ENCODE peak calls at places on chromosomes 5 and 9, in six cellular contexts. C is CD8-positive, alpha-beta T cell; D is B cell; G is GM06990; K is HFFc6; R is heart right ventricle. A is an unnamed sample.

GRCh38 chr9:35954942-35955546 is 2.9 kb downstream of the OR2S2 start:
- DNase-seq in C (peak), K (peak), G (peak), D (peak), R (no peak), A (peak)

GRCh38 chr5:98514106-98514665 is 259.3 kb upstream of the RGMB start:
- DNase-seq in R (no peak), C (no peak), D (no peak), G (no peak), K (peak), A (no peak)

GRCh38 chr9:94821098-94821930 is 94.8 kb downstream of the AOPEP start:
- DNase-seq in G (peak), R (no peak), K (no peak), D (no peak), C (no peak), A (no peak)

GRCh38 chr5:14521748-14522147 is 59.8 kb upstream of the OTULINL start:
- DNase-seq in R (no peak), K (no peak), G (no peak), D (no peak), C (no peak), A (no peak)

GRCh38 chr9:95738438-95738837 is 137.1 kb upstream of the ERCC6L2 start:
- DNase-seq in G (no peak), C (no peak), K (no peak), R (no peak), D (no peak), A (no peak)

GRCh38 chr5:178113141-178113787 is at the start of gene N4BP3:
- DNase-seq in K (no peak), D (peak), C (peak), R (peak), G (peak), A (peak)

GRCh38 chr5:157592594-157592993 is 17.0 kb upstream of the ADAM19 start:
- DNase-seq in C (no peak), R (no peak), G (no peak), K (no peak), D (peak), A (no peak)

GRCh38 chr5:180154821-180155220 is 54.2 kb downstream of the RASGEF1C start:
- DNase-seq in C (no peak), G (no peak), R (no peak), K (no peak), D (no peak), A (no peak)

GRCh38 chr9:122609810-122610209 is 4.7 kb upstream of the OR1Q1 start:
- DNase-seq in R (no peak), D (no peak), G (no peak), K (no peak), C (no peak), A (no peak)

GRCh38 chr9:16501726-16502125 is 368.7 kb downstream of the BNC2 start:
- DNase-seq in K (no peak), R (no peak), D (no peak), C (no peak), G (no peak), A (no peak)

GRCh38 chr9:129459550-129460322 is 161.2 kb downstream of the C9orf50 start:
- DNase-seq in G (no peak), K (no peak), R (no peak), D (no peak), C (no peak), A (no peak)

GRCh38 chr5:126508251-126508961 is 85.2 kb downstream of the GRAMD2B start:
- DNase-seq in R (no peak), D (no peak), G (no peak), C (no peak), K (no peak), A (peak)

GRCh38 chr5:54547711-54548250 is 30.2 kb downstream of the SNX18 start:
- DNase-seq in D (no peak), G (no peak), R (no peak), C (no peak), K (peak), A (peak)

GRCh38 chr5:39588176-39588575 is 163.4 kb upstream of the DAB2 start:
- DNase-seq in C (no peak), G (no peak), D (no peak), K (no peak), R (no peak), A (no peak)

GRCh38 chr5:108129129-108129528 is 252.8 kb downstream of the FBXL17 start:
- DNase-seq in K (no peak), D (no peak), G (no peak), C (no peak), R (no peak), A (no peak)

GRCh38 chr5:176792584-176793342 is 17.6 kb upstream of the UNC5A start:
- DNase-seq in R (no peak), K (no peak), D (no peak), C (no peak), G (no peak), A (no peak)

GRCh38 chr9:102514541-102514940 is 480.6 kb upstream of the CYLC2 start:
- DNase-seq in D (no peak), G (no peak), C (no peak), K (no peak), R (no peak), A (no peak)

GRCh38 chr5:60546157-60546556 is 153.8 kb downstream of the DEPDC1B start:
- DNase-seq in C (no peak), R (peak), G (no peak), K (no peak), D (no peak), A (no peak)

GRCh38 chr9:14058078-14058688 is 255.8 kb downstream of the NFIB start:
- DNase-seq in G (no peak), R (peak), D (no peak), K (no peak), C (no peak), A (peak)

GRCh38 chr5:117486879-117487391 is 912.3 kb upstream of the SEMA6A start:
- DNase-seq in C (no peak), R (no peak), D (no peak), K (no peak), G (no peak), A (no peak)

GRCh38 chr9:134375430-134376385 is 49.5 kb downstream of the RXRA start:
- DNase-seq in K (no peak), C (no peak), D (no peak), G (no peak), R (peak), A (peak)

GRCh38 chr9:88658311-88658822 is 123.4 kb downstream of the NXNL2 start:
- DNase-seq in D (no peak), C (no peak), K (no peak), R (peak), G (no peak), A (peak)

GRCh38 chr5:38996123-38996522 is 78.1 kb downstream of the RICTOR start:
- DNase-seq in R (no peak), C (no peak), D (no peak), G (no peak), K (no peak), A (no peak)

GRCh38 chr9:70535546-70536323 is 121.3 kb upstream of the KLF9 start:
- DNase-seq in K (no peak), D (no peak), G (no peak), R (no peak), C (no peak), A (no peak)

GRCh38 chr9:129868571-129869486 is 33.6 kb downstream of the USP20 start:
- DNase-seq in C (peak), R (no peak), D (peak), G (peak), K (no peak), A (no peak)

GRCh38 chr5:54298947-54299346 is 11.4 kb downstream of the ARL15 start:
- DNase-seq in D (no peak), K (no peak), R (no peak), C (no peak), G (no peak), A (no peak)

GRCh38 chr5:176762489-176762888 is 47.9 kb upstream of the UNC5A start:
- DNase-seq in R (no peak), D (no peak), K (no peak), C (no peak), G (no peak), A (no peak)

DNA sequence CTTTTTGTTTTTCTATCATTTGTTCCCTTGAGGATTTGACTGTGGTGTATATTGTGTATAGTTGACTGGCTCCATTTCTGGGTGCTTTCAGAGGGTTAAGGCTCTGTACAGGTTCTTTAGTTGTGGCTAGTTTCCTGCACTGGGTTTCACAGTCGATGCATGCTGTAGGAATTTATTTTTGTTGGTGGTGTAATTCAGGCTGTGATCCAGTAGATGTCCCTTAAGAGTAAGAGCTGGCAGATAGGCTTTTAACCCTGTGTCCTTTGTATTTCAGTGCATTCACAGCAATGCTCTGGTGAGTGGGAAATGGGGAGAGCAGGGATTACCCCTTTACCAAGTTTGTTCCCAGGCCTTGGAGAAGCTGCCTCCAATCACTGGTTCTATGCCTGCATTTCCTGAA is 112.9 kb downstream of the SPATA31D1 start:
- DNase-seq in D (no peak), C (no peak), G (no peak), K (no peak), R (no peak), A (no peak)
- TF ChIP-seq CTCF in D (no peak), C (no peak), G (no peak), K (no peak), R (no peak), A (peak)

DNA sequence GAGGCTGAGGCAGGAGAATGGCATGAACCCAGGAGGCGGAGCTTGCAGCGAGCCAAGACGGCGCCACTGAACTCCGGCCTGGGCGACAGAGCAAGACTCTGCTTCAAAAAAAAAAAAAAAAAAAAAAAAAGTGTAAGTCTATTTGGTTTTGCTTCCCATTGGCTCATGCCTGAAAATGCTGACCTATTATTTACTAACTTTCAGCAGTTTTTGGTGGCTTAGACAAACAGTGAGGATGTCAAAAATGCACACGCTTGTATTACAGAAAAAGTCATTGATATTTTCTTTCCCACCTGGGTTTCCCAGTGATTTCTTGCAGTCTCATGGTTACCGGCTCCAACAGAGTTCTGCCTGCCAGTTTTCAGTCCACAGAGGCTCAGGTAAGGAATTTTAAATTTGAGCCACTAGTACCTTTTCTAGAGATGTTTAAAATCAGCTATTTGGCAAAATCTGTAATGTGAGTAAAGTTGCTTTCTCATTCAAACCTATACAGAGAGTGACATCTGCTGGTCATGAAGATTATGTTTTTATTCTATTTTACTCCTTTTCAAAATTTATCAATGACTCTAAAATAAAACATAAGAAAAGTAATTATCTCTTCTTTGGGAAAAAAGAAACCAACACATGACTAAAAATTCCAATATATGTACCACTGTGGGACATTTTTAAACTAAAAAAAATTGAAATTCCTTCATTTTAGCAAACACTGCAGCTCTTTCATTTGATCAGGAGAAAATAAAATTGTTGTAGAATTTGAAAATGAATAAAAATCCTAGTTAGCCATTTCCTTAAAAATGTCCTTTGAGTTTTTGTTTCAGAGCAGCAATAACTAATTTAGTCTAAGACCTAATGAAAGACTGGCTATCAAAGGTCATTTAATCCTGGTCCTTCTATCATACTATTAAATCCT is 8.8 kb downstream of the FAM200C start:
- DNase-seq in K (peak), R (no peak), D (no peak), C (no peak), G (no peak), A (peak)
- TF ChIP-seq CTCF in K (peak), R (peak), D (peak), C (peak), G (peak), A (peak)

DNA sequence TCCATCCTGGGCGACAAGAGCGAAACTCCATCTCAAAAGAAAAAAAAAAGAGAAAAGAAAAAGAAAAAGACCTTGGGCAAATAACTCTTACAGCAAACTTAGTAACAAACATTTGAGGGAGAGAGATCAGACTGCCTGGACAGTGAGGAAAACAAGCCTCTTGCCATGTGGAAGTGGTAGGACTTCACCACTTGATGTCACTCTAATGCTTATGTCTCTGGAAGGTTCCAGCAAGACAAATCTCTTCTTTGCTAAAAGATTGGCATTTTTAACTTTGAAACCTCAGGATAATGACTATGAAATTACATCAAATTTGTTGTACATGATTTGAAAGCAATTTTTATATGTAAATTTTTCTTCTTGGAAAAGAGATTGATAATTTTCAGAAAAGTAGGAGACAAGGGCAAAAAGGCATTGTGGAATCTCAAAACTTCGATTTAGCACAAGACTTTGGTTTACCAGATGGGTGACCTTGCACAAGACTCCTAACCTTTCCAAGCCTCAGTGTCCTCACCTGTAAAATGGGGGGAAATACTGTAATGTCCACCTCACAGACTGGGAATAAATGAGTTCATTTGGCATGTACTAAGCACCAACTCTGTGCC is 5.4 kb downstream of the ACTL7B start:
- DNase-seq in G (no peak), C (no peak), R (no peak), D (no peak), K (peak), A (peak)
- TF ChIP-seq CTCF in G (peak), C (no peak), R (peak), D (no peak), K (peak), A (peak)

DNA sequence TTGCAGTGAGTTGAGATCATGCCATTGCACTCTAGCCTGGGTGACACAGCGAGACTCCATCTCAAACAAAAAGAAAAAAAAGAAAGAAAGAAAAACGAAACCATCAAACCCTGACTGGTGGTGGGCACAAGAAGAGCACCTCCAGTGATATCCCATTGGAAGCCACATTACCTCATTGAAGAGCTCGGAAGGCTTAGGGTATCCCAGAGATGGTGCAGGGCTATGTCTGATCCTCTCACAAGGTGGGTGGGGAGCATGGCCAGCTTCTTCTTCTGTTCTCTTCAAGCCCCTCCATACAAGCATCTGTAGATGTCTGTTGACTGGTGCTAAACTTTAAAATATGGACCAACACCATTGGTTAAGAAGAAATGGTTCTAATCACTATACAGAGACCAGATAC is 45.8 kb downstream of the GAS1 start:
- DNase-seq in G (no peak), R (no peak), K (no peak), C (no peak), D (no peak), A (no peak)
- TF ChIP-seq CTCF in G (no peak), R (no peak), K (no peak), C (no peak), D (no peak), A (no peak)

DNA sequence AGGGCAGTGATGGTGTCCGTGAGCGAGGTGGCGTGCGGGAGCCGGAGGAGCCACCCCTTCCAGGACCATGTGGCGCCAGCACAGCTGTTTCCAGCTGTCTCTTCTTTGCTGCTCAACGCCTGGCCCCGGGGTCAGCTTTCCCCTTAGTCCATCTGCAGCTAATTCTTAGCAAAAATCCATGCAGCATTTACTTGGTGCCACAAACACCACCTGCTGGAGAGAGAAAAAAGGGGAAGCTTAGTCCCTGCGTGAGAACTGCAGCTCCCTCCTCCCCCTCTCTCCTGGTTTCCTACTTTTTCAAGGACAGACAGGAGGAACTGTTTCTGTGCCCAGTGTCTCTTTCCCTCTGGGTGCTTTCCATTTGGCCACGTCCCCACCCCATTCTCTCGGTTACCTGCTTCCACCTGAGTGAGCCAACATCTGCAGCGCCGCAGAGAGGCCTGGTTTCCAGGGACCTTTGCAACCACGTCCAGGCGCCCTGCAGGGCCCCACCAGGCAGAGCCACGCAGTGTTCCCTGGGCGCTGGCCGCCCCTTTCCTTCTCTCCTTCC is 3.4 kb downstream of the SLC6A19 start:
- DNase-seq in D (no peak), R (peak), G (no peak), K (peak), C (no peak), A (peak)
- TF ChIP-seq CTCF in D (no peak), R (no peak), G (no peak), K (peak), C (no peak), A (peak)

GRCh38 chr5:91302335-91302734 is 80.8 kb downstream of the ARRDC3 start:
- DNase-seq in D (no peak), C (no peak), G (no peak), R (no peak), K (no peak), A (no peak)
- TF ChIP-seq CTCF in D (no peak), C (no peak), G (peak), R (no peak), K (peak), A (no peak)

DNA sequence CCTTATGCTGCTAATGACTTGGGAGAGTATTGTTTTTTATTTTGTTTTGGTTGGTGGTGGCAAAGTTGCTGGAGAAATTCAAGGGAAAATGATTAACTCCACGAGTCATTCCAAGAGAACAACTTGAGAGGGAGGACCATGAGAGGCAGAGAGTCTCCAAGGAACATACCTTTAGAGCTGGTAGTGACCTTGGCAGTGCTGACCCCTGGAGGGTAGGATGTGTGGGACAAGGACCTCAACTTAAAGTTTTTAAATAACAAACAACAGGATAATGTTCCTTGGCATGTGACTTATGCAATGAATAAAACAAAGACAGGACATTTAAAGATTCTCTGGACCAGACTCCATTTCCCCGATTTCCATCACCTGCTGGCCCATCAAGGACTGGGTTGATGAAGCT is 139.7 kb downstream of the LRRC70 start:
- DNase-seq in C (no peak), R (no peak), K (no peak), D (no peak), G (no peak), A (peak)
- TF ChIP-seq CTCF in C (no peak), R (no peak), K (no peak), D (no peak), G (no peak), A (peak)

DNA sequence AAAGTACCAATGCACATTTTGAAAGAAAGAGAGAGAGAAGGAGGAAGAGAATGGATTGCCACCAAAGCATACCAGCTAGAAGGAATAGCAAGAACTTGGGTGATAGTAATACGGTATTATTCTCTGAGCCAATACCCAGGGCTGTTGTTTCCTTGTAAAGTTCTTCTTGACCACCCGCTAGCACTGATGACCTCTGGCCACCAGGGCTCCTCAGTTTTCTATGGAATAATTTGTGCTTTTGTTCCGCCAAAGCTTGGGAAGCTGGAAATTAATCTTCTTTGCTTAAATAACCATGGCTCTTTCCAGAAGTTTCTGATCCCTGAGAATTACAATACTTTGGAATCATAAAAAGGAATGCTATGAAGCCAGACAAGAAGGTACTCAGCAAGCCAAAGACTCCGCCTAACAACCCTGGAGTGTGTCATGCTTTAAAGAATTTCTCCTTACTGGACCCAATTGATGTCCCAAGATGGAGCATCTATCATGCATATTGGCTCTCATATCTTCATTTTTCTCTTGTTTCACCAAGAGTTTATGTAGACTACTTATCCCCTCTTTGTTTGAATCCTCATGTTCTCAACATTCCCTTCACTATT is 29.8 kb downstream of the OR2K2 start:
- DNase-seq in K (no peak), D (no peak), C (no peak), G (no peak), R (no peak), A (no peak)
- TF ChIP-seq CTCF in K (no peak), D (no peak), C (no peak), G (no peak), R (no peak), A (no peak)